ENCODE peak calls at places on chromosomes 11 and 22, in ten cellular contexts. R, L, N, C, K, X, A, B, V and U are unnamed samples.

GRCh38 chr11:27312110-27312509 is 50.9 kb downstream of the CCDC34 start:
- DNase-seq in R (no peak), L (no peak), N (no peak), C (no peak), K (no peak), X (no peak), A (no peak), B (no peak), V (no peak), U (no peak)

GRCh38 chr22:28025866-28026575 is 107.0 kb upstream of the PITPNB start:
- DNase-seq in R (no peak), L (no peak), N (peak; percentile 9), C (no peak), K (no peak), X (no peak), A (no peak), B (no peak), V (no peak), U (no peak)

GRCh38 chr22:37138879-37139561 is 10.7 kb downstream of the IL2RB start:
- DNase-seq in R (no peak), L (no peak), N (no peak), C (no peak), K (no peak), X (no peak), A (no peak), B (no peak), V (no peak), U (no peak)

GRCh38 chr11:123219066-123219697 is 24.1 kb upstream of the CLMP start:
- DNase-seq in R (no peak), L (no peak), N (no peak), C (no peak), K (no peak), X (no peak), A (no peak), B (no peak), V (peak; percentile 80), U (no peak)

GRCh38 chr22:28710889-28711285 is 30.7 kb downstream of the CHEK2 start:
- DNase-seq in R (no peak), L (no peak), N (no peak), C (no peak), K (no peak), X (no peak), A (no peak), B (no peak), V (no peak), U (no peak)

GRCh38 chr11:112751763-112752162 is 209.5 kb upstream of the NCAM1 start:
- DNase-seq in R (no peak), L (no peak), N (no peak), C (no peak), K (no peak), X (no peak), A (no peak), B (no peak), V (peak; percentile 11), U (no peak)

GRCh38 chr11:10617551-10617950 is 49.1 kb upstream of the LYVE1 start:
- DNase-seq in R (no peak), L (no peak), N (no peak), C (no peak), K (no peak), X (peak; percentile 81), A (no peak), B (no peak), V (no peak), U (no peak)

GRCh38 chr11:128042290-128042751 is 545.0 kb downstream of the ETS1 start:
- DNase-seq in R (no peak), L (no peak), N (no peak), C (no peak), K (no peak), X (no peak), A (no peak), B (no peak), V (no peak), U (no peak)

GRCh38 chr11:125166347-125166841 is 1.8 kb downstream of the PKNOX2 start:
- DNase-seq in R (peak; percentile 32), L (peak; percentile 29), N (no peak), C (no peak), K (no peak), X (no peak), A (no peak), B (peak; percentile 54), V (peak; percentile 70), U (no peak)

GRCh38 chr11:123584186-123584585 is 70.2 kb downstream of the SCN3B start:
- DNase-seq in R (no peak), L (no peak), N (no peak), C (peak; percentile 46), K (no peak), X (no peak), A (no peak), B (no peak), V (no peak), U (no peak)

GRCh38 chr11:69157156-69157821 is 1.6 kb downstream of the SMIM38 start:
- DNase-seq in R (peak; percentile 35), L (no peak), N (no peak), C (peak; percentile 64), K (peak; percentile 7), X (no peak), A (no peak), B (peak; percentile 62), V (peak; percentile 76), U (no peak)

GRCh38 chr11:92969634-92970347 is at the start of gene MTNR1B:
- DNase-seq in R (no peak), L (no peak), N (no peak), C (no peak), K (no peak), X (no peak), A (no peak), B (no peak), V (no peak), U (no peak)

GRCh38 chr22:46741974-46742519 is 4.0 kb upstream of the CERK start:
- DNase-seq in R (no peak), L (no peak), N (no peak), C (no peak), K (no peak), X (no peak), A (no peak), B (no peak), V (no peak), U (no peak)

GRCh38 chr22:46746192-46746591 is 8.1 kb upstream of the CERK start:
- DNase-seq in R (no peak), L (no peak), N (no peak), C (no peak), K (no peak), X (no peak), A (no peak), B (no peak), V (no peak), U (no peak)

GRCh38 chr22:46742576-46743221 is 4.6 kb upstream of the CERK start:
- DNase-seq in R (no peak), L (no peak), N (no peak), C (no peak), K (no peak), X (no peak), A (no peak), B (no peak), V (no peak), U (no peak)

GRCh38 chr22:46746620-46747019 is 8.6 kb upstream of the CERK start:
- DNase-seq in R (no peak), L (no peak), N (no peak), C (no peak), K (no peak), X (no peak), A (no peak), B (peak; percentile 61), V (no peak), U (no peak)

DNA sequence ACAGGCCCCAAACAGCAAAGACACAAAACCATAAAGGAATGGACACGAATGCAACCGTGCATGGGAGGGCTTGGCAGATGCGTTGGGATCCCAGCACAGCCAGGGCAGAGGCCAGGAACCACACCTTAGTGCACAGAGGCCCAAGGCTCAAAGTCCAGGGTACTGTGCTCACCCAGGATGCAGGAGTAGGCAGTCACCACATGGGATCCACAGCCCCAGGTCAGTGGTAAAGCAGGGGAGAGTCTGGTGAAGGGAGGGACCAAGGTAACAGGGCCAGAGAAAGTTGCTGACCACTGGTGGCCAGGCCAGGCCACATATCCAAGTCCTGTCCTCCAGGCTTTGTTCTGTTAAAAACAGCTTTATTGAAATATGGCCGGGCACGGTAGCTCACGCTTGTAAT is 6.5 kb upstream of the CERK start:
- DNase-seq in R (peak; percentile 78), L (no peak), N (no peak), C (no peak), K (no peak), X (no peak), A (no peak), B (no peak), V (no peak), U (no peak)
- TF ChIP-seq POLR2A in R (peak; percentile 24), L (no peak), N (no peak), C (no peak), K (no peak), X (no peak), A (no peak), B (no peak), V (no peak), U (no peak)

GRCh38 chr11:134120143-134120850 is 51.4 kb downstream of the JAM3 start:
- DNase-seq in R (no peak), L (no peak), N (peak; percentile 62), C (no peak), K (no peak), X (peak; percentile 88), A (peak; percentile 64), B (no peak), V (peak; percentile 91), U (no peak)
- TF ChIP-seq POLR2A in R (no peak), L (no peak), N (no peak), C (no peak), K (no peak), X (no peak), A (no peak), B (no peak), V (peak; percentile 37), U (no peak)

DNA sequence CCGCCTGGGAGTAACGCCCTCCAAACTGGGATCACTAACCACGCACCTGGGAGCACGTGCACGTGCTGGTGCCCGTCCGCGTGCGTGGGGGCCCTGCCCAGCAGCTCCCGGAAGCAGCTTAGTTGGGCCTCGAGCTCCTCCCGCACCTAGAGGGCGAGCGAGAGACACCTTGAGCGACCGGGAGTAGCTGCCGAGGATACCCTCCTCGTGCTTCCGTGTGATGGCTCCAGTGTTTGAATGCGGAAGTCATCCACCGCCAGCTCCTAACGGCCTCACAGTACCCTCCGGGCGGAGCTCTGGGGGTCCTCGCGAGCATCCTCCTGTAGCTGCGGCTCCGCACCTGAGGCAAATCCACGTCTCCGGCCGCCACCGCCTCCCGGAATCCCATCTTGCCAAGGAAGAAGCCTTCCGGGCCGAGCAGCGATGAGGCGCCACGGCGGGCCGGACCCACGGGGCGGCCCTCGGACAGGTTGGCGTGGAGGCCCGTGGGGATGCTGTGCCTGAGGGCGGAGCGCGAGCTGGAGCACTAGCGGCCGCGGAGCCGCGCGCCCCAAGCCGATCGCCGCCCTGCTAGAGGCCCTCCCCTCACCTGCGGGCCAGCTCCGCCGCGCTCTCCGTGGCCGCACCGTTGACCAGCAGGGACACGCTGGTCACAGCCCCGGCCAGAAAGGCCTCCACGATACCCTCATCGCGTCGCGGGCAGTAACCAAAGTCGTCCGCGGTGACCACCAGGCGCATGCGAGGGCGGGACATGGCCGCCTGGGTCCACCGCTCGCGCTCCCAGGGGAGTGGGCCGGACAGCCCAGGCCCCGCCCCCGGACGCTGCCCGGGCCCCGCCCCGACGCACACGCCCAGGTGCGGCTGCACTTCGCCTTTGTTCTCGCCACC is at the start of gene YDJC:
- DNase-seq in R (peak; percentile 96), L (peak; percentile 92), N (peak; percentile 94), C (peak; percentile 90), K (peak; percentile 96), X (peak; percentile 98), A (peak; percentile 93), B (peak; percentile 95), V (peak; percentile 94), U (peak; percentile 73)
- TF ChIP-seq POLR2A in R (peak; percentile 67), L (peak; percentile 76), N (peak; percentile 51), C (peak; percentile 82), K (peak; percentile 77), X (no peak), A (peak; percentile 56), B (peak; percentile 60), V (no peak), U (peak; percentile 84)

GRCh38 chr11:2892215-2893020 is 6.8 kb upstream of the CDKN1C start:
- DNase-seq in R (peak; percentile 73), L (peak; percentile 82), N (peak; percentile 61), C (peak; percentile 78), K (peak; percentile 59), X (no peak), A (no peak), B (no peak), V (peak; percentile 83), U (no peak)
- TF ChIP-seq POLR2A in R (no peak), L (no peak), N (no peak), C (no peak), K (no peak), X (peak; percentile 9), A (peak; percentile 16), B (no peak), V (no peak), U (peak; percentile 59)